ENCODE peak calls at places on chromosomes 2 and 18, in nine cellular contexts. Z is kidney, K is fibroblast of lung, G is skeletal muscle cell, Q is mesenteric fat pad, N is anterior cingulate cortex, H is HepG2, Y is SK-MEL-5, T is NCI-H345. I is an unnamed sample.

GRCh38 chr2:146666336-146666735 is 1178.5 kb upstream of the ACVR2A start:
- DNase-seq in G (peak; percentile 6), Y (no peak), N (no peak), K (no peak), Z (no peak), H (no peak), T (no peak), Q (no peak), I (no peak)

GRCh38 chr2:36427790-36428243 is 72.2 kb downstream of the CRIM1 start:
- DNase-seq in Q (no peak), H (peak; percentile 20), K (no peak), Z (no peak), Y (no peak), G (no peak), T (no peak), N (no peak), I (peak; percentile 14)

GRCh38 chr2:26745609-26746327 is 18.3 kb upstream of the SLC35F6 start:
- DNase-seq in T (peak; percentile 85), H (peak; percentile 79), Y (peak; percentile 91), N (peak; percentile 81), K (peak; percentile 85), Q (peak; percentile 93), G (peak; percentile 27), Z (peak; percentile 90), I (peak; percentile 73)

GRCh38 chr2:23009545-23010149 is 375.3 kb upstream of the KLHL29 start:
- DNase-seq in N (peak; percentile 46), Y (no peak), H (no peak), Z (no peak), K (peak; percentile 9), T (no peak), G (peak; percentile 10), Q (no peak), I (no peak)

GRCh38 chr18:46630160-46630559 is 26.9 kb downstream of the LOXHD1 start:
- DNase-seq in T (no peak), Q (no peak), K (no peak), Z (no peak), N (no peak), H (no peak), Y (no peak), G (no peak), I (no peak)

GRCh38 chr18:76503999-76504398 is 9.0 kb upstream of the ZNF516 start:
- DNase-seq in T (no peak), K (no peak), Y (no peak), N (no peak), Z (no peak), H (no peak), G (no peak), Q (no peak), I (no peak)

GRCh38 chr2:45992746-45993475 is 304.3 kb upstream of the EPAS1 start:
- DNase-seq in G (no peak), K (no peak), T (no peak), H (no peak), Y (no peak), Z (no peak), N (no peak), Q (no peak), I (no peak)

GRCh38 chr2:119996148-119996547 is 16.7 kb upstream of the EPB41L5 start:
- DNase-seq in N (no peak), K (peak; percentile 66), G (peak; percentile 9), Z (no peak), H (peak; percentile 32), Y (no peak), Q (no peak), T (no peak), I (no peak)

GRCh38 chr2:238431431-238431830 is 4.7 kb downstream of the ASB1 start:
- DNase-seq in G (no peak), T (no peak), Z (no peak), Y (no peak), N (no peak), Q (no peak), H (no peak), K (no peak), I (no peak)